ENCODE peak calls at places on chromosomes 12 and 14, in five cellular contexts. One of them, this sample, is unnamed.

GRCh38 chr14:103858063-103858820 is 10.9 kb upstream of the PPP1R13B start:
- DNase-seq in A172: no peak
- DNase-seq in stimulated activated effector memory CD8-positive, alpha-beta T cell treated with anti-CD3 and anti-CD28 coated beads, Interleukin-12 subunit alpha, Interleukin-12 subunit beta, amount 100 ng/mL, for 72 hours: no peak
- DNase-seq in stimulated activated CD8-positive, alpha-beta memory T cell treated with anti-CD3 and anti-CD28 coated beads, Interleukin-15, amount 100 ng/mL, for 1 hour: no peak
- DNase-seq in stimulated activated CD4-positive, alpha-beta T cell treated with anti-CD3 and anti-CD28 coated beads, Interleukin-15, amount 100 ng/mL, for 24 hours: no peak
- DNase-seq in this sample: no peak

GRCh38 chr14:97771340-97772045 is 974.3 kb downstream of the VRK1 start:
- DNase-seq in stimulated activated CD4-positive, alpha-beta T cell treated with anti-CD3 and anti-CD28 coated beads, Interleukin-15, amount 100 ng/mL, for 24 hours: no peak
- DNase-seq in stimulated activated effector memory CD8-positive, alpha-beta T cell treated with anti-CD3 and anti-CD28 coated beads, Interleukin-12 subunit alpha, Interleukin-12 subunit beta, amount 100 ng/mL, for 72 hours: no peak
- DNase-seq in A172: no peak
- DNase-seq in stimulated activated CD8-positive, alpha-beta memory T cell treated with anti-CD3 and anti-CD28 coated beads, Interleukin-15, amount 100 ng/mL, for 1 hour: no peak
- DNase-seq in this sample: no peak

GRCh38 chr12:1429980-1430379 is 164.4 kb downstream of the FBXL14 start:
- DNase-seq in stimulated activated CD8-positive, alpha-beta memory T cell treated with anti-CD3 and anti-CD28 coated beads, Interleukin-15, amount 100 ng/mL, for 1 hour: no peak
- DNase-seq in stimulated activated effector memory CD8-positive, alpha-beta T cell treated with anti-CD3 and anti-CD28 coated beads, Interleukin-12 subunit alpha, Interleukin-12 subunit beta, amount 100 ng/mL, for 72 hours: no peak
- DNase-seq in A172: peak
- DNase-seq in stimulated activated CD4-positive, alpha-beta T cell treated with anti-CD3 and anti-CD28 coated beads, Interleukin-15, amount 100 ng/mL, for 24 hours: no peak
- DNase-seq in this sample: no peak

GRCh38 chr14:56118611-56119181 is 485 bp downstream of the PELI2 start:
- DNase-seq in stimulated activated effector memory CD8-positive, alpha-beta T cell treated with anti-CD3 and anti-CD28 coated beads, Interleukin-12 subunit alpha, Interleukin-12 subunit beta, amount 100 ng/mL, for 72 hours: peak
- DNase-seq in A172: no peak
- DNase-seq in stimulated activated CD8-positive, alpha-beta memory T cell treated with anti-CD3 and anti-CD28 coated beads, Interleukin-15, amount 100 ng/mL, for 1 hour: no peak
- DNase-seq in stimulated activated CD4-positive, alpha-beta T cell treated with anti-CD3 and anti-CD28 coated beads, Interleukin-15, amount 100 ng/mL, for 24 hours: peak
- DNase-seq in this sample: peak

GRCh38 chr12:25496098-25496587 is 56.9 kb downstream of the LMNTD1 start:
- DNase-seq in stimulated activated effector memory CD8-positive, alpha-beta T cell treated with anti-CD3 and anti-CD28 coated beads, Interleukin-12 subunit alpha, Interleukin-12 subunit beta, amount 100 ng/mL, for 72 hours: no peak
- DNase-seq in A172: no peak
- DNase-seq in stimulated activated CD4-positive, alpha-beta T cell treated with anti-CD3 and anti-CD28 coated beads, Interleukin-15, amount 100 ng/mL, for 24 hours: no peak
- DNase-seq in stimulated activated CD8-positive, alpha-beta memory T cell treated with anti-CD3 and anti-CD28 coated beads, Interleukin-15, amount 100 ng/mL, for 1 hour: no peak
- DNase-seq in this sample: no peak

GRCh38 chr14:67420102-67420739 is 8.3 kb upstream of the PLEK2 start:
- DNase-seq in A172: no peak
- DNase-seq in stimulated activated CD8-positive, alpha-beta memory T cell treated with anti-CD3 and anti-CD28 coated beads, Interleukin-15, amount 100 ng/mL, for 1 hour: no peak
- DNase-seq in stimulated activated effector memory CD8-positive, alpha-beta T cell treated with anti-CD3 and anti-CD28 coated beads, Interleukin-12 subunit alpha, Interleukin-12 subunit beta, amount 100 ng/mL, for 72 hours: peak
- DNase-seq in stimulated activated CD4-positive, alpha-beta T cell treated with anti-CD3 and anti-CD28 coated beads, Interleukin-15, amount 100 ng/mL, for 24 hours: peak
- DNase-seq in this sample: peak

GRCh38 chr12:49093746-49094103 is 876 bp downstream of the DHH start:
- DNase-seq in stimulated activated CD4-positive, alpha-beta T cell treated with anti-CD3 and anti-CD28 coated beads, Interleukin-15, amount 100 ng/mL, for 24 hours: no peak
- DNase-seq in stimulated activated effector memory CD8-positive, alpha-beta T cell treated with anti-CD3 and anti-CD28 coated beads, Interleukin-12 subunit alpha, Interleukin-12 subunit beta, amount 100 ng/mL, for 72 hours: no peak
- DNase-seq in stimulated activated CD8-positive, alpha-beta memory T cell treated with anti-CD3 and anti-CD28 coated beads, Interleukin-15, amount 100 ng/mL, for 1 hour: no peak
- DNase-seq in A172: no peak
- DNase-seq in this sample: no peak

GRCh38 chr12:7959278-7960063 is 23.5 kb upstream of the SLC2A3 start:
- DNase-seq in stimulated activated CD4-positive, alpha-beta T cell treated with anti-CD3 and anti-CD28 coated beads, Interleukin-15, amount 100 ng/mL, for 24 hours: peak
- DNase-seq in stimulated activated effector memory CD8-positive, alpha-beta T cell treated with anti-CD3 and anti-CD28 coated beads, Interleukin-12 subunit alpha, Interleukin-12 subunit beta, amount 100 ng/mL, for 72 hours: peak
- DNase-seq in A172: no peak
- DNase-seq in stimulated activated CD8-positive, alpha-beta memory T cell treated with anti-CD3 and anti-CD28 coated beads, Interleukin-15, amount 100 ng/mL, for 1 hour: peak
- DNase-seq in this sample: no peak

GRCh38 chr14:37251778-37252177 is 54.0 kb downstream of the MIPOL1 start:
- DNase-seq in stimulated activated CD4-positive, alpha-beta T cell treated with anti-CD3 and anti-CD28 coated beads, Interleukin-15, amount 100 ng/mL, for 24 hours: no peak
- DNase-seq in A172: no peak
- DNase-seq in stimulated activated effector memory CD8-positive, alpha-beta T cell treated with anti-CD3 and anti-CD28 coated beads, Interleukin-12 subunit alpha, Interleukin-12 subunit beta, amount 100 ng/mL, for 72 hours: no peak
- DNase-seq in stimulated activated CD8-positive, alpha-beta memory T cell treated with anti-CD3 and anti-CD28 coated beads, Interleukin-15, amount 100 ng/mL, for 1 hour: no peak
- DNase-seq in this sample: no peak

GRCh38 chr12:100464529-100464928 is 9.1 kb upstream of the NR1H4 start:
- DNase-seq in stimulated activated CD8-positive, alpha-beta memory T cell treated with anti-CD3 and anti-CD28 coated beads, Interleukin-15, amount 100 ng/mL, for 1 hour: no peak
- DNase-seq in stimulated activated effector memory CD8-positive, alpha-beta T cell treated with anti-CD3 and anti-CD28 coated beads, Interleukin-12 subunit alpha, Interleukin-12 subunit beta, amount 100 ng/mL, for 72 hours: no peak
- DNase-seq in A172: no peak
- DNase-seq in stimulated activated CD4-positive, alpha-beta T cell treated with anti-CD3 and anti-CD28 coated beads, Interleukin-15, amount 100 ng/mL, for 24 hours: no peak
- DNase-seq in this sample: no peak

GRCh38 chr12:6049587-6049986 is 74.9 kb downstream of the VWF start:
- DNase-seq in stimulated activated effector memory CD8-positive, alpha-beta T cell treated with anti-CD3 and anti-CD28 coated beads, Interleukin-12 subunit alpha, Interleukin-12 subunit beta, amount 100 ng/mL, for 72 hours: no peak
- DNase-seq in A172: no peak
- DNase-seq in stimulated activated CD8-positive, alpha-beta memory T cell treated with anti-CD3 and anti-CD28 coated beads, Interleukin-15, amount 100 ng/mL, for 1 hour: no peak
- DNase-seq in stimulated activated CD4-positive, alpha-beta T cell treated with anti-CD3 and anti-CD28 coated beads, Interleukin-15, amount 100 ng/mL, for 24 hours: no peak
- DNase-seq in this sample: no peak

GRCh38 chr12:124026755-124027745 is 54.0 kb downstream of the ZNF664 start:
- DNase-seq in stimulated activated effector memory CD8-positive, alpha-beta T cell treated with anti-CD3 and anti-CD28 coated beads, Interleukin-12 subunit alpha, Interleukin-12 subunit beta, amount 100 ng/mL, for 72 hours: no peak
- DNase-seq in stimulated activated CD4-positive, alpha-beta T cell treated with anti-CD3 and anti-CD28 coated beads, Interleukin-15, amount 100 ng/mL, for 24 hours: no peak
- DNase-seq in A172: peak
- DNase-seq in stimulated activated CD8-positive, alpha-beta memory T cell treated with anti-CD3 and anti-CD28 coated beads, Interleukin-15, amount 100 ng/mL, for 1 hour: no peak
- DNase-seq in this sample: peak

GRCh38 chr14:102806447-102806846 is 29.2 kb downstream of the TRAF3 start:
- DNase-seq in stimulated activated CD4-positive, alpha-beta T cell treated with anti-CD3 and anti-CD28 coated beads, Interleukin-15, amount 100 ng/mL, for 24 hours: no peak
- DNase-seq in A172: no peak
- DNase-seq in stimulated activated effector memory CD8-positive, alpha-beta T cell treated with anti-CD3 and anti-CD28 coated beads, Interleukin-12 subunit alpha, Interleukin-12 subunit beta, amount 100 ng/mL, for 72 hours: no peak
- DNase-seq in stimulated activated CD8-positive, alpha-beta memory T cell treated with anti-CD3 and anti-CD28 coated beads, Interleukin-15, amount 100 ng/mL, for 1 hour: no peak
- DNase-seq in this sample: no peak

GRCh38 chr14:24848427-24848826 is 201.5 kb downstream of the STXBP6 start:
- DNase-seq in stimulated activated CD8-positive, alpha-beta memory T cell treated with anti-CD3 and anti-CD28 coated beads, Interleukin-15, amount 100 ng/mL, for 1 hour: no peak
- DNase-seq in A172: peak
- DNase-seq in stimulated activated effector memory CD8-positive, alpha-beta T cell treated with anti-CD3 and anti-CD28 coated beads, Interleukin-12 subunit alpha, Interleukin-12 subunit beta, amount 100 ng/mL, for 72 hours: no peak
- DNase-seq in stimulated activated CD4-positive, alpha-beta T cell treated with anti-CD3 and anti-CD28 coated beads, Interleukin-15, amount 100 ng/mL, for 24 hours: no peak
- DNase-seq in this sample: no peak

GRCh38 chr12:58064681-58065080 is 123.3 kb downstream of the ATP23 start:
- DNase-seq in stimulated activated CD4-positive, alpha-beta T cell treated with anti-CD3 and anti-CD28 coated beads, Interleukin-15, amount 100 ng/mL, for 24 hours: no peak
- DNase-seq in A172: no peak
- DNase-seq in stimulated activated CD8-positive, alpha-beta memory T cell treated with anti-CD3 and anti-CD28 coated beads, Interleukin-15, amount 100 ng/mL, for 1 hour: no peak
- DNase-seq in stimulated activated effector memory CD8-positive, alpha-beta T cell treated with anti-CD3 and anti-CD28 coated beads, Interleukin-12 subunit alpha, Interleukin-12 subunit beta, amount 100 ng/mL, for 72 hours: no peak
- DNase-seq in this sample: no peak

GRCh38 chr14:104284107-104284592 is 145.8 kb downstream of the KIF26A start:
- DNase-seq in stimulated activated CD4-positive, alpha-beta T cell treated with anti-CD3 and anti-CD28 coated beads, Interleukin-15, amount 100 ng/mL, for 24 hours: no peak
- DNase-seq in A172: no peak
- DNase-seq in stimulated activated effector memory CD8-positive, alpha-beta T cell treated with anti-CD3 and anti-CD28 coated beads, Interleukin-12 subunit alpha, Interleukin-12 subunit beta, amount 100 ng/mL, for 72 hours: no peak
- DNase-seq in stimulated activated CD8-positive, alpha-beta memory T cell treated with anti-CD3 and anti-CD28 coated beads, Interleukin-15, amount 100 ng/mL, for 1 hour: no peak
- DNase-seq in this sample: no peak

GRCh38 chr14:91714805-91715204 is 17.1 kb downstream of the CATSPERB start:
- DNase-seq in A172: no peak
- DNase-seq in stimulated activated CD8-positive, alpha-beta memory T cell treated with anti-CD3 and anti-CD28 coated beads, Interleukin-15, amount 100 ng/mL, for 1 hour: no peak
- DNase-seq in stimulated activated effector memory CD8-positive, alpha-beta T cell treated with anti-CD3 and anti-CD28 coated beads, Interleukin-12 subunit alpha, Interleukin-12 subunit beta, amount 100 ng/mL, for 72 hours: no peak
- DNase-seq in stimulated activated CD4-positive, alpha-beta T cell treated with anti-CD3 and anti-CD28 coated beads, Interleukin-15, amount 100 ng/mL, for 24 hours: peak
- DNase-seq in this sample: no peak

GRCh38 chr14:105021656-105022275 is 883 bp upstream of the CDCA4 start:
- DNase-seq in stimulated activated CD8-positive, alpha-beta memory T cell treated with anti-CD3 and anti-CD28 coated beads, Interleukin-15, amount 100 ng/mL, for 1 hour: no peak
- DNase-seq in A172: no peak
- DNase-seq in stimulated activated effector memory CD8-positive, alpha-beta T cell treated with anti-CD3 and anti-CD28 coated beads, Interleukin-12 subunit alpha, Interleukin-12 subunit beta, amount 100 ng/mL, for 72 hours: no peak
- DNase-seq in stimulated activated CD4-positive, alpha-beta T cell treated with anti-CD3 and anti-CD28 coated beads, Interleukin-15, amount 100 ng/mL, for 24 hours: peak
- DNase-seq in this sample: peak

GRCh38 chr12:8950702-8951478 is 1.4 kb upstream of the M6PR start:
- DNase-seq in stimulated activated effector memory CD8-positive, alpha-beta T cell treated with anti-CD3 and anti-CD28 coated beads, Interleukin-12 subunit alpha, Interleukin-12 subunit beta, amount 100 ng/mL, for 72 hours: no peak
- DNase-seq in A172: no peak
- DNase-seq in stimulated activated CD8-positive, alpha-beta memory T cell treated with anti-CD3 and anti-CD28 coated beads, Interleukin-15, amount 100 ng/mL, for 1 hour: no peak
- DNase-seq in stimulated activated CD4-positive, alpha-beta T cell treated with anti-CD3 and anti-CD28 coated beads, Interleukin-15, amount 100 ng/mL, for 24 hours: no peak
- DNase-seq in this sample: peak

GRCh38 chr14:95273041-95273978 is 46.4 kb downstream of the CLMN start:
- DNase-seq in stimulated activated effector memory CD8-positive, alpha-beta T cell treated with anti-CD3 and anti-CD28 coated beads, Interleukin-12 subunit alpha, Interleukin-12 subunit beta, amount 100 ng/mL, for 72 hours: no peak
- DNase-seq in stimulated activated CD8-positive, alpha-beta memory T cell treated with anti-CD3 and anti-CD28 coated beads, Interleukin-15, amount 100 ng/mL, for 1 hour: no peak
- DNase-seq in A172: no peak
- DNase-seq in stimulated activated CD4-positive, alpha-beta T cell treated with anti-CD3 and anti-CD28 coated beads, Interleukin-15, amount 100 ng/mL, for 24 hours: no peak
- DNase-seq in this sample: no peak

GRCh38 chr14:45947785-45948184 is 694.8 kb upstream of the MIS18BP1 start:
- DNase-seq in A172: no peak
- DNase-seq in stimulated activated CD8-positive, alpha-beta memory T cell treated with anti-CD3 and anti-CD28 coated beads, Interleukin-15, amount 100 ng/mL, for 1 hour: no peak
- DNase-seq in stimulated activated CD4-positive, alpha-beta T cell treated with anti-CD3 and anti-CD28 coated beads, Interleukin-15, amount 100 ng/mL, for 24 hours: no peak
- DNase-seq in stimulated activated effector memory CD8-positive, alpha-beta T cell treated with anti-CD3 and anti-CD28 coated beads, Interleukin-12 subunit alpha, Interleukin-12 subunit beta, amount 100 ng/mL, for 72 hours: no peak
- DNase-seq in this sample: no peak

GRCh38 chr14:96349286-96350075 is 13.7 kb downstream of the ATG2B start:
- DNase-seq in stimulated activated CD8-positive, alpha-beta memory T cell treated with anti-CD3 and anti-CD28 coated beads, Interleukin-15, amount 100 ng/mL, for 1 hour: no peak
- DNase-seq in stimulated activated CD4-positive, alpha-beta T cell treated with anti-CD3 and anti-CD28 coated beads, Interleukin-15, amount 100 ng/mL, for 24 hours: no peak
- DNase-seq in stimulated activated effector memory CD8-positive, alpha-beta T cell treated with anti-CD3 and anti-CD28 coated beads, Interleukin-12 subunit alpha, Interleukin-12 subunit beta, amount 100 ng/mL, for 72 hours: no peak
- DNase-seq in A172: no peak
- DNase-seq in this sample: peak

GRCh38 chr12:28460420-28461130 is 270.3 kb downstream of the CCDC91 start:
- DNase-seq in stimulated activated CD8-positive, alpha-beta memory T cell treated with anti-CD3 and anti-CD28 coated beads, Interleukin-15, amount 100 ng/mL, for 1 hour: no peak
- DNase-seq in A172: no peak
- DNase-seq in stimulated activated CD4-positive, alpha-beta T cell treated with anti-CD3 and anti-CD28 coated beads, Interleukin-15, amount 100 ng/mL, for 24 hours: no peak
- DNase-seq in stimulated activated effector memory CD8-positive, alpha-beta T cell treated with anti-CD3 and anti-CD28 coated beads, Interleukin-12 subunit alpha, Interleukin-12 subunit beta, amount 100 ng/mL, for 72 hours: no peak
- DNase-seq in this sample: no peak

GRCh38 chr12:115337693-115338543 is 653.9 kb upstream of the TBX3 start:
- DNase-seq in stimulated activated CD8-positive, alpha-beta memory T cell treated with anti-CD3 and anti-CD28 coated beads, Interleukin-15, amount 100 ng/mL, for 1 hour: no peak
- DNase-seq in stimulated activated effector memory CD8-positive, alpha-beta T cell treated with anti-CD3 and anti-CD28 coated beads, Interleukin-12 subunit alpha, Interleukin-12 subunit beta, amount 100 ng/mL, for 72 hours: no peak
- DNase-seq in A172: peak
- DNase-seq in stimulated activated CD4-positive, alpha-beta T cell treated with anti-CD3 and anti-CD28 coated beads, Interleukin-15, amount 100 ng/mL, for 24 hours: no peak
- DNase-seq in this sample: no peak

GRCh38 chr14:101595887-101596721 is 34.8 kb downstream of the DIO3 start:
- DNase-seq in stimulated activated CD4-positive, alpha-beta T cell treated with anti-CD3 and anti-CD28 coated beads, Interleukin-15, amount 100 ng/mL, for 24 hours: peak
- DNase-seq in stimulated activated CD8-positive, alpha-beta memory T cell treated with anti-CD3 and anti-CD28 coated beads, Interleukin-15, amount 100 ng/mL, for 1 hour: no peak
- DNase-seq in A172: peak
- DNase-seq in stimulated activated effector memory CD8-positive, alpha-beta T cell treated with anti-CD3 and anti-CD28 coated beads, Interleukin-12 subunit alpha, Interleukin-12 subunit beta, amount 100 ng/mL, for 72 hours: peak
- DNase-seq in this sample: no peak

GRCh38 chr12:14846042-14846587 is 2.8 kb upstream of the ART4 start:
- DNase-seq in stimulated activated CD4-positive, alpha-beta T cell treated with anti-CD3 and anti-CD28 coated beads, Interleukin-15, amount 100 ng/mL, for 24 hours: no peak
- DNase-seq in stimulated activated effector memory CD8-positive, alpha-beta T cell treated with anti-CD3 and anti-CD28 coated beads, Interleukin-12 subunit alpha, Interleukin-12 subunit beta, amount 100 ng/mL, for 72 hours: no peak
- DNase-seq in A172: no peak
- DNase-seq in stimulated activated CD8-positive, alpha-beta memory T cell treated with anti-CD3 and anti-CD28 coated beads, Interleukin-15, amount 100 ng/mL, for 1 hour: no peak
- DNase-seq in this sample: peak

GRCh38 chr14:76926521-76927251 is 100.5 kb downstream of the LRRC74A start:
- DNase-seq in stimulated activated CD4-positive, alpha-beta T cell treated with anti-CD3 and anti-CD28 coated beads, Interleukin-15, amount 100 ng/mL, for 24 hours: peak
- DNase-seq in stimulated activated CD8-positive, alpha-beta memory T cell treated with anti-CD3 and anti-CD28 coated beads, Interleukin-15, amount 100 ng/mL, for 1 hour: peak
- DNase-seq in stimulated activated effector memory CD8-positive, alpha-beta T cell treated with anti-CD3 and anti-CD28 coated beads, Interleukin-12 subunit alpha, Interleukin-12 subunit beta, amount 100 ng/mL, for 72 hours: no peak
- DNase-seq in A172: peak
- DNase-seq in this sample: peak

GRCh38 chr12:8953773-8954402 is 4.4 kb upstream of the M6PR start:
- DNase-seq in stimulated activated effector memory CD8-positive, alpha-beta T cell treated with anti-CD3 and anti-CD28 coated beads, Interleukin-12 subunit alpha, Interleukin-12 subunit beta, amount 100 ng/mL, for 72 hours: no peak
- DNase-seq in stimulated activated CD8-positive, alpha-beta memory T cell treated with anti-CD3 and anti-CD28 coated beads, Interleukin-15, amount 100 ng/mL, for 1 hour: no peak
- DNase-seq in stimulated activated CD4-positive, alpha-beta T cell treated with anti-CD3 and anti-CD28 coated beads, Interleukin-15, amount 100 ng/mL, for 24 hours: peak
- DNase-seq in A172: no peak
- DNase-seq in this sample: no peak

GRCh38 chr12:48021485-48022179 is 17.4 kb upstream of the COL2A1 start:
- DNase-seq in A172: peak
- DNase-seq in stimulated activated effector memory CD8-positive, alpha-beta T cell treated with anti-CD3 and anti-CD28 coated beads, Interleukin-12 subunit alpha, Interleukin-12 subunit beta, amount 100 ng/mL, for 72 hours: no peak
- DNase-seq in stimulated activated CD4-positive, alpha-beta T cell treated with anti-CD3 and anti-CD28 coated beads, Interleukin-15, amount 100 ng/mL, for 24 hours: no peak
- DNase-seq in stimulated activated CD8-positive, alpha-beta memory T cell treated with anti-CD3 and anti-CD28 coated beads, Interleukin-15, amount 100 ng/mL, for 1 hour: no peak
- DNase-seq in this sample: no peak

GRCh38 chr12:29428630-29429029 is 47.7 kb upstream of the ERGIC2 start:
- DNase-seq in stimulated activated CD4-positive, alpha-beta T cell treated with anti-CD3 and anti-CD28 coated beads, Interleukin-15, amount 100 ng/mL, for 24 hours: no peak
- DNase-seq in stimulated activated effector memory CD8-positive, alpha-beta T cell treated with anti-CD3 and anti-CD28 coated beads, Interleukin-12 subunit alpha, Interleukin-12 subunit beta, amount 100 ng/mL, for 72 hours: no peak
- DNase-seq in A172: peak
- DNase-seq in stimulated activated CD8-positive, alpha-beta memory T cell treated with anti-CD3 and anti-CD28 coated beads, Interleukin-15, amount 100 ng/mL, for 1 hour: no peak
- DNase-seq in this sample: no peak

This sample was measured in erythroblast.